ENCODE peak calls at places on chromosomes 3 and 15, in nine cellular contexts. L, P, D, O, J, M, F, W and H are unnamed samples.
A peak's percentile ranks its signal among the peaks of the same experiment; 100 is the strongest.

GRCh38 chr15:72222433-72222832 is 8.6 kb downstream of the PKM start:
- DNase-seq in L (peak; percentile 42), P (no peak), D (no peak), O (no peak), J (peak; percentile 95), M (no peak), F (peak; percentile 77), W (no peak), H (peak; percentile 43)

GRCh38 chr15:70020229-70020628 is 77.5 kb downstream of the TLE3 start:
- DNase-seq in L (no peak), P (no peak), D (no peak), O (no peak), J (no peak), M (no peak), F (no peak), W (no peak), H (no peak)

GRCh38 chr3:194091141-194091540 is 44.8 kb upstream of the HES1 start:
- DNase-seq in L (no peak), P (no peak), D (no peak), O (no peak), J (peak; percentile 41), M (no peak), F (no peak), W (no peak), H (no peak)

GRCh38 chr3:187261541-187261969 is 30.0 kb downstream of the MASP1 start:
- DNase-seq in L (no peak), P (no peak), D (no peak), O (no peak), J (no peak), M (no peak), F (no peak), W (no peak), H (no peak)

GRCh38 chr3:29576181-29576580 is 295.3 kb downstream of the RBMS3 start:
- DNase-seq in L (no peak), P (no peak), D (no peak), O (no peak), J (no peak), M (no peak), F (no peak), W (no peak), H (no peak)

GRCh38 chr3:123361019-123361418 is 87.9 kb downstream of the ADCY5 start:
- DNase-seq in L (no peak), P (no peak), D (no peak), O (no peak), J (no peak), M (no peak), F (peak; percentile 28), W (no peak), H (no peak)

GRCh38 chr3:156633335-156633734 is 41.1 kb upstream of the TIPARP start:
- DNase-seq in L (peak; percentile 70), P (no peak), D (no peak), O (peak; percentile 76), J (no peak), M (no peak), F (no peak), W (no peak), H (no peak)

GRCh38 chr3:1943395-1944118 is 155.1 kb upstream of the CNTN4 start:
- DNase-seq in L (no peak), P (no peak), D (no peak), O (no peak), J (no peak), M (no peak), F (no peak), W (no peak), H (no peak)

GRCh38 chr15:51756482-51756881 is 5.1 kb downstream of the TMOD2 start:
- DNase-seq in L (no peak), P (no peak), D (no peak), O (no peak), J (no peak), M (no peak), F (no peak), W (no peak), H (no peak)

DNA sequence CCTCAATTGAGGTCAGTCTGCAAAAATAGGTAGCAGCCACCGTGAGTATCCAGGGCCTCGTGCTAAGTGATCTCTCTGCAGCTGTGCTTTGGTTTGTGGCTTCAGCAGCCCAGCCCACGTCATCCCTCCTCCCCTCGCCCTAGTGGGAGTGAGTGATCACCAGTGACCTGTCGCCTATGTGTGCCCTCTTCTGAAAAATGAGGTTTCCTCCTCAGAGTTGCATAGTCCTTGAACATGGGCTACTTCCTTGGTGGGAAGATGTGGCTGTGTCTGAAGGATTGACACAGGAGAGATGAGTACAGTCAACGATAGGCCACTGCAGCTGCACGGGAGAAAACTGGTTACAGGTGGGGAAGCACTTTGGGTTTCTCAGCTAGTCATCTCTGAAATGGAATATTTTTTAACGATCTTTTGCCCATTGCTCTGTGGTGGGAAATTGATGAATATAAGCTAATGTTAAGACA is 144.8 kb upstream of the BHLHE40 start:
- DNase-seq in L (peak; percentile 60), P (peak; percentile 45), D (peak; percentile 38), O (no peak), J (no peak), M (no peak), F (no peak), W (no peak), H (peak; percentile 72)
- TF ChIP-seq POLR2A in L (no peak), P (no peak), D (no peak), O (no peak), J (no peak), M (no peak), F (no peak), W (no peak), H (peak; percentile 11)

GRCh38 chr15:38576261-38576660 is 11.6 kb upstream of the RASGRP1 start:
- DNase-seq in L (no peak), P (no peak), D (no peak), O (no peak), J (no peak), M (no peak), F (no peak), W (no peak), H (no peak)

GRCh38 chr15:38577405-38577987 is 12.9 kb upstream of the RASGRP1 start:
- DNase-seq in L (no peak), P (no peak), D (no peak), O (no peak), J (no peak), M (no peak), F (no peak), W (no peak), H (no peak)

GRCh38 chr15:38578626-38579025 is 14.0 kb upstream of the RASGRP1 start:
- DNase-seq in L (no peak), P (no peak), D (no peak), O (no peak), J (no peak), M (no peak), F (no peak), W (no peak), H (no peak)

GRCh38 chr15:38576837-38577236 is 12.2 kb upstream of the RASGRP1 start:
- DNase-seq in L (no peak), P (no peak), D (no peak), O (no peak), J (no peak), M (no peak), F (no peak), W (no peak), H (no peak)
- TF ChIP-seq EP300 in L (no peak), P (no peak), D (no peak), O (no peak), J (no peak), M (no peak), F (no peak), W (no peak), H (no peak)

GRCh38 chr3:14452676-14453367 is 50.4 kb downstream of the SLC6A6 start:
- DNase-seq in L (peak; percentile 69), P (peak; percentile 94), D (no peak), O (peak; percentile 97), J (peak; percentile 83), M (peak; percentile 79), F (peak; percentile 98), W (no peak), H (peak; percentile 89)
- TF ChIP-seq CTCF in L (no peak), P (no peak), D (no peak), O (peak; percentile 42), J (no peak), M (peak; percentile 45), F (no peak), W (no peak), H (peak; percentile 8)

DNA sequence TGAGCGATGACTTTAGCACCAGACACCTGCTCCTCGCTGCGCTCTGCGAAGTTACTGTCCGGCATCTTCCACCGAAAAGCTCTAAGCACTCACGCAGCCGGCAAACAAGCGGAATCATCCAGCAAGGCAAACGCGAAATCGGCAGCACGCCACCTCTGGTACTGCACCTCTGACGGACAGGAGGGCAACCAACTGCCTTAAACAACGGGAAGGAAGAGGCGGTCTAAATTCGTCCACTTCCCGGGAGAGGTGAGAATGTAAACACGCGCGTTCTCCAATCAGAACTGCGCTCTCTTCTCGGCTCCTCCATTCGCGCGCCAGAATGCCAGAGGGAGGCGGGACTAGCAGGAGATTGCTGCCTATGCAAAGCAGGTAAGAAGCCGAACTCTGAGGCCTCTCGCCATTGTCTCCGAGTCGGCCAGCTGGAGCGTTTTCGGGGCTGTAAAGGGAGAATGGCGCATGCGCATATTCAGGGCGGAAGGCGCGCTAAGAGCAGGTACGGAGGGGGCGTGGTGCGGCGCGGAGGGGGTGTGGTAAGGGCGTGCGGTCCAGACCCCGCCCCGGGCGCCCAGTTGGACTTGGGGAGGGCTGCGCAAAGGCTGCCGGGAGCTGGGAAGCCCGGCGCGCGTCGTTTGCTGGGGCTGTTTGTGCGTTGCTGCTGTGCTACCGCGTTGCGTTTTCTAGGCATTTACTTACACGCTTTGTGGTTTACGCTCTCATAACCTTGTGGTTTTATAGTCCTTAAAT is at the start of the genes BTD and HACL1:
- DNase-seq in L (peak; percentile 98), P (peak; percentile 97), D (peak; percentile 97), O (peak; percentile 98), J (peak; percentile 95), M (peak; percentile 89), F (peak; percentile 99), W (peak; percentile 99), H (peak; percentile 98)
- TF ChIP-seq POLR2A in L (peak; percentile 50), P (peak; percentile 50), D (peak; percentile 98), O (peak; percentile 83), J (peak; percentile 97), M (peak; percentile 51), F (peak; percentile 87), W (peak; percentile 93), H (peak; percentile 77)